ENCODE peak calls at places on chromosomes 7 and 10, in four cellular contexts. N is esophagus muscularis mucosa, U is esophagus squamous epithelium, P is GM12891. Y is an unnamed sample.

GRCh38 chr10:31466313-31466712 is 147.3 kb downstream of the ZEB1 start:
- DNase-seq in N (no peak), U (no peak), P (no peak), Y (no peak)

GRCh38 chr10:7576340-7576739 is 90.4 kb downstream of the ITIH5 start:
- DNase-seq in N (no peak), U (no peak), P (no peak), Y (no peak)

GRCh38 chr10:70584941-70585544 is 17.5 kb downstream of the PRF1 start:
- DNase-seq in N (no peak), U (no peak), P (no peak), Y (no peak)

GRCh38 chr7:96449094-96449493 is 127.2 kb upstream of the SLC25A13 start:
- DNase-seq in N (no peak), U (no peak), P (no peak), Y (no peak)

GRCh38 chr10:6778992-6779701 is 199.1 kb upstream of the PRKCQ start:
- DNase-seq in N (peak; percentile 57), U (no peak), P (no peak), Y (peak; percentile 47)

GRCh38 chr7:134120405-134120804 is 6.7 kb upstream of the LRGUK start:
- DNase-seq in N (peak; percentile 39), U (no peak), P (no peak), Y (no peak)

GRCh38 chr10:95697429-95697828 is 3.7 kb upstream of the TCTN3 start:
- DNase-seq in N (no peak), U (no peak), P (no peak), Y (no peak)

GRCh38 chr10:29473087-29473356 is 161.7 kb downstream of the SVIL start:
- DNase-seq in N (no peak), U (no peak), P (no peak), Y (no peak)

GRCh38 chr7:78141533-78142281 is 343.1 kb downstream of the PHTF2 start:
- DNase-seq in N (no peak), U (no peak), P (no peak), Y (peak; percentile 18)

GRCh38 chr7:44219371-44220045 is 18.7 kb downstream of the YKT6 start:
- DNase-seq in N (no peak), U (no peak), P (no peak), Y (no peak)

GRCh38 chr7:20514364-20514763 is 101.1 kb upstream of the ABCB5 start:
- DNase-seq in N (no peak), U (no peak), P (no peak), Y (peak; percentile 27)

GRCh38 chr10:118238573-118239240 is 103.4 kb downstream of the FAM204A start:
- DNase-seq in N (peak; percentile 83), U (no peak), P (no peak), Y (peak; percentile 15)

GRCh38 chr7:28364082-28364481 is 48.2 kb upstream of the CREB5 start:
- DNase-seq in N (no peak), U (no peak), P (no peak), Y (no peak)

GRCh38 chr10:130761896-130762295 is 549.6 kb downstream of the TCERG1L start:
- DNase-seq in N (no peak), U (no peak), P (no peak), Y (no peak)

GRCh38 chr7:80678703-80679102 is 40.3 kb downstream of the CD36 start:
- DNase-seq in N (no peak), U (no peak), P (no peak), Y (no peak)

GRCh38 chr10:35127289-35127891 is 744 bp downstream of the CREM start:
- DNase-seq in N (peak; percentile 92), U (no peak), P (no peak), Y (peak; percentile 53)

GRCh38 chr7:38198356-38198755 is 20.3 kb downstream of the STARD3NL start:
- DNase-seq in N (no peak), U (no peak), P (no peak), Y (no peak)

GRCh38 chr10:93416824-93417223 is 65.3 kb downstream of the MYOF start:
- DNase-seq in N (no peak), U (no peak), P (no peak), Y (no peak)

GRCh38 chr7:138549082-138549481 is 89.0 kb downstream of the TRIM24 start:
- DNase-seq in N (no peak), U (no peak), P (no peak), Y (no peak)

GRCh38 chr7:48035967-48036478 is 680 bp downstream of the C7orf57 start:
- DNase-seq in N (no peak), U (no peak), P (no peak), Y (no peak)

GRCh38 chr10:124747745-124748144 is 3.6 kb upstream of the FAM53B start:
- DNase-seq in N (no peak), U (no peak), P (no peak), Y (no peak)

GRCh38 chr7:118839544-118839943 is 615.0 kb downstream of the ANKRD7 start:
- DNase-seq in N (no peak), U (no peak), P (no peak), Y (no peak)

GRCh38 chr10:15504101-15504840 is 133.2 kb upstream of the FAM171A1 start:
- DNase-seq in N (no peak), U (no peak), P (no peak), Y (no peak)

GRCh38 chr10:132001238-132001977 is 19.7 kb upstream of the BNIP3 start:
- DNase-seq in N (no peak), U (no peak), P (no peak), Y (no peak)

GRCh38 chr7:6545398-6546126 is 5.7 kb downstream of the GRID2IP start:
- DNase-seq in N (no peak), U (no peak), P (no peak), Y (no peak)

GRCh38 chr7:32048970-32049369 is 21.2 kb downstream of the PDE1C start:
- DNase-seq in N (no peak), U (no peak), P (no peak), Y (no peak)

GRCh38 chr10:104333037-104333727 is 5.1 kb downstream of the ITPRIP start:
- DNase-seq in N (no peak), U (no peak), P (no peak), Y (no peak)

GRCh38 chr10:102615361-102615760 is 28.9 kb upstream of the TRIM8 start:
- DNase-seq in N (no peak), U (no peak), P (peak; percentile 48), Y (no peak)

GRCh38 chr7:25249772-25250171 is 21.5 kb upstream of the NPVF start:
- DNase-seq in N (no peak), U (no peak), P (no peak), Y (no peak)

GRCh38 chr7:116139007-116139406 is 71.3 kb upstream of the TES start:
- DNase-seq in N (no peak), U (no peak), P (no peak), Y (no peak)

GRCh38 chr10:43753397-43754061 is 104.8 kb upstream of the ZNF32 start:
- DNase-seq in N (no peak), U (no peak), P (no peak), Y (no peak)

GRCh38 chr7:108002726-108003590 is at the start of gene LAMB1:
- DNase-seq in N (no peak), U (no peak), P (peak; percentile 37), Y (peak; percentile 70)
- TF ChIP-seq POLR2A in N (peak; percentile 78), U (no peak), P (no peak), Y (peak; percentile 84)

DNA sequence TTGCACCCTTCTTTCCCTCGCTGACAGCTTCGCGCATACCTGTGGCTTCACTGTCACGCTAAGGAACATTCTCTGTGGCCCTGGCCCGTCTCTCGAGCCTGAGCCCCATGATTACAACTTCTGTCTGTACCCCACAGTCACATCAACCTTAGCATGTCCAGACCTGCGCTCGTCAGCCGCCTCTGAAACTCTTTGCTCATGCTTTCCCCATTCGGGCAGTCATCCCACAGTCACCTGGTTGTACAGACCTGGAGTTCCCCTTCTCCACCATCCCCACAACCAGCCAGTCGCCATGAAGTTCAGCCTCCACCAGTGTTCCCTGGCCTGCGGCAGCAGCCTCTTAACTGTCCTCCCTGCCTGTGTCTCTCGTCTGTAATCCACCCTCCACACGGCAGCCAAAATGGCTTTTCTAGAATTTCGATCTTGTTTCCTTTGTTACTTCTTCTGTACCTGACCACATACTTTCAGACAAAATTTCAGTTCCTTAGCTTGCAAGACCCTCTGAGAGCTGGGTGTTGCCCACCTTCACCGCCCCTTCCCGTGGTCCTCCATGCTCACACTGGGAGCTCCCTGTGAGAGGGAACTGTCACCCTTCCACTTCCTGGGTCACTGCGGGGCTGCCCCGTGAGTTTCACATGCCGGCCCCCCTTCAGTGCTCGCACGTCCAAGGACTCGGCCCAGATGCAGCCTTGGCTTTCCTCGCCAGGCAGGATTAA is 229.2 kb downstream of the CELF2 start:
- DNase-seq in N (no peak), U (no peak), P (peak; percentile 21), Y (no peak)
- TF ChIP-seq POLR2A in N (no peak), U (no peak), P (peak; percentile 80), Y (no peak)

GRCh38 chr10:113126506-113127192 is 176.6 kb downstream of the TCF7L2 start:
- DNase-seq in N (no peak), U (no peak), P (peak; percentile 27), Y (peak; percentile 75)
- TF ChIP-seq POLR2A in N (no peak), U (no peak), P (no peak), Y (no peak)

GRCh38 chr10:110860576-110861241 is 11.0 kb upstream of the PDCD4 start:
- DNase-seq in N (no peak), U (no peak), P (no peak), Y (no peak)
- TF ChIP-seq POLR2A in N (no peak), U (no peak), P (no peak), Y (no peak)

GRCh38 chr10:17228081-17229015 is at the start of gene VIM:
- DNase-seq in N (peak; percentile 97), U (peak; percentile 46), P (no peak), Y (peak; percentile 70)

GRCh38 chr10:17229717-17229966 is 1.6 kb downstream of the VIM start:
- DNase-seq in N (no peak), U (no peak), P (no peak), Y (no peak)

GRCh38 chr10:17232276-17232987 is 4.4 kb downstream of the VIM start:
- DNase-seq in N (no peak), U (no peak), P (no peak), Y (no peak)

GRCh38 chr10:17229016-17229716 is 1.1 kb downstream of the VIM start:
- DNase-seq in N (peak; percentile 98), U (peak; percentile 65), P (no peak), Y (peak; percentile 59)

DNA sequence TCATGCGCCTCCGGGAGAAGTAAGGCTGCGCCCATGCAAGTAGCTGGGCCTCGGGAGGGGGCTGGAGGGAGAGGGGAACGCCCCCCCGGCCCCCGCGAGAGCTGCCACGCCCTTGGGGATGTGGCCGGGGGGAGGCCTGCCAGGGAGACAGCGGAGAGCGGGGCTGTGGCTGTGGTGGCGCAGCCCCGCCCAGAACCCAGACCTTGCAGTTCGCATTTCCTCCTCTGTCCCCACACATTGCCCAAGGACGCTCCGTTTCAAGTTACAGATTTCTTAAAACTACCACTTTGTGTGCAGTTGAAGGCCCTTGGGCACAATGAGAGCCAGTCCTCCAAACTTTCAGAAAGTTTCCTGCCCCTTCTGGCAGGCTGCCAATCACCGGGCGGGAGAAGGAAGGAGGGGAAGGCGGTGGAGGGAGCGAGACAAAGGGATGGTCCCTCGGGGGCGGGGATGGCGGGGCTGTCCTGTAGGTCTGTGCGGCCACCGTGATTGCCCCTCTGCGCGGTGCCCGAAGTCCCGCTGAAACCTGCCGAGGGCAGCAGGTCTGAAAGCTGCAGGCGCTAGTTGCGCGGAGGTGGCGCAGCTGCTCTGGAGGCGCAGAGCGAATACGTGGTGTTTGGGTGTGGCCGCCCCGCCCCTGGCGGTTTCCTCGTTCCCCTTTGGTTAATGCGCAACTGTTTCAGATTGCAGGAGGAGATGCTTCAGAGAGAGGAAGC is 2.1 kb downstream of the VIM start:
- DNase-seq in N (peak; percentile 95), U (peak; percentile 58), P (no peak), Y (no peak)
- TF ChIP-seq POLR2A in N (peak; percentile 53), U (no peak), P (peak; percentile 32), Y (peak; percentile 37)

Y was measured in H54.